ENCODE peak calls at places on chromosome 5, in six cellular contexts. B is mucosa of descending colon, A is H1, R is GM06990, O is A549, K is fibroblast of pulmonary artery. G is an unnamed sample.

GRCh38 chr5:96934695-96935555 is 955 bp upstream of the LNPEP start:
- DNase-seq in A (peak), O (peak), B (peak), K (peak), R (peak), G (peak)

GRCh38 chr5:13878357-13878756 is 66.1 kb downstream of the DNAH5 start:
- DNase-seq in A (no peak), B (no peak), R (no peak), K (no peak), O (no peak), G (no peak)

GRCh38 chr5:170467000-170467707 is 36.7 kb upstream of the KCNIP1 start:
- DNase-seq in A (no peak), B (no peak), K (peak), O (peak), R (no peak), G (no peak)

GRCh38 chr5:149054416-149054815 is 8.4 kb downstream of the SH3TC2 start:
- DNase-seq in O (no peak), A (no peak), B (no peak), K (no peak), R (no peak), G (no peak)

GRCh38 chr5:172744106-172745104 is 26.6 kb downstream of the DUSP1 start:
- DNase-seq in O (no peak), A (no peak), B (peak), R (no peak), K (no peak), G (no peak)

GRCh38 chr5:32522429-32523143 is 62.8 kb upstream of the SUB1 start:
- DNase-seq in O (no peak), R (no peak), B (peak), A (no peak), K (peak), G (no peak)

GRCh38 chr5:132823481-132824050 is 6.9 kb downstream of the SHROOM1 start:
- DNase-seq in B (no peak), A (no peak), O (no peak), K (no peak), R (no peak), G (peak)

GRCh38 chr5:179759961-179760541 is 27.4 kb downstream of the MAML1 start:
- DNase-seq in O (no peak), B (no peak), R (peak), A (no peak), K (no peak), G (peak)

GRCh38 chr5:89930591-89931383 is 478.8 kb downstream of the CETN3 start:
- DNase-seq in A (no peak), B (no peak), O (no peak), K (peak), R (peak), G (peak)

GRCh38 chr5:111954516-111955337 is 197.7 kb upstream of the NREP start:
- DNase-seq in A (no peak), O (no peak), K (no peak), R (no peak), B (no peak), G (peak)

GRCh38 chr5:177425801-177426565 is 493 bp upstream of the GRK6 start:
- DNase-seq in K (peak), B (peak), O (peak), A (peak), R (peak), G (peak)

GRCh38 chr5:126015244-126016054 is 407.8 kb upstream of the GRAMD2B start:
- DNase-seq in K (peak), R (no peak), A (no peak), B (no peak), O (no peak), G (no peak)

GRCh38 chr5:5271606-5272321 is 131.6 kb downstream of the ADAMTS16 start:
- DNase-seq in A (no peak), O (no peak), R (no peak), B (no peak), K (no peak), G (no peak)

GRCh38 chr5:132754947-132755346 is 7.7 kb downstream of the CCNI2 start:
- DNase-seq in R (no peak), K (peak), O (peak), B (no peak), A (no peak), G (no peak)

GRCh38 chr5:80346055-80346454 is 26.3 kb downstream of the SPZ1 start:
- DNase-seq in K (peak), B (peak), A (peak), O (peak), R (no peak), G (peak)

GRCh38 chr5:74094779-74095108 is 468.7 kb downstream of the ARHGEF28 start:
- DNase-seq in B (no peak), R (no peak), K (no peak), O (no peak), A (no peak), G (no peak)

GRCh38 chr5:119275873-119276214 is 80.0 kb upstream of the TNFAIP8 start:
- DNase-seq in K (no peak), O (no peak), R (peak), B (no peak), A (no peak), G (peak)

GRCh38 chr5:43007911-43008368 is 32.2 kb downstream of the ANXA2R start:
- DNase-seq in A (no peak), R (peak), K (peak), B (peak), O (peak), G (peak)

GRCh38 chr5:127292030-127292735 is 1.6 kb downstream of the MEGF10 start:
- DNase-seq in O (no peak), K (no peak), R (no peak), B (no peak), A (no peak), G (no peak)

GRCh38 chr5:158773151-158773550 is 326.6 kb downstream of the EBF1 start:
- DNase-seq in O (no peak), B (no peak), K (no peak), R (no peak), A (no peak), G (no peak)

GRCh38 chr5:161614342-161614741 is 67.8 kb upstream of the GABRB2 start:
- DNase-seq in B (no peak), K (no peak), R (no peak), A (no peak), O (no peak), G (no peak)

GRCh38 chr5:73229271-73229670 is 56.3 kb downstream of the TMEM174 start:
- DNase-seq in A (no peak), B (no peak), O (no peak), K (no peak), R (no peak), G (no peak)

GRCh38 chr5:35851282-35851681 is 5.4 kb upstream of the IL7R start:
- DNase-seq in B (no peak), A (no peak), R (no peak), K (peak), O (no peak), G (no peak)

GRCh38 chr5:169904059-169904458 is 76.2 kb downstream of the INSYN2B start:
- DNase-seq in R (no peak), O (no peak), A (no peak), B (no peak), K (peak), G (peak)

GRCh38 chr5:122403965-122404364 is 91.9 kb downstream of the SNCAIP start:
- DNase-seq in A (no peak), R (no peak), O (no peak), B (no peak), K (no peak), G (no peak)

GRCh38 chr5:140240987-140241706 is 61.8 kb downstream of the PFDN1 start:
- DNase-seq in K (peak), O (peak), A (no peak), R (no peak), B (peak), G (no peak)

GRCh38 chr5:180703912-180704311 is 35.9 kb downstream of the OR2Y1 start:
- DNase-seq in R (no peak), K (no peak), B (no peak), A (no peak), O (no peak), G (no peak)

GRCh38 chr5:134649163-134649916 is 755 bp downstream of the SEC24A start:
- DNase-seq in O (no peak), A (no peak), K (peak), R (no peak), B (no peak), G (no peak)

GRCh38 chr5:96922452-96923244 is 13.2 kb upstream of the LNPEP start:
- DNase-seq in O (no peak), K (no peak), B (no peak), A (no peak), R (no peak), G (no peak)

GRCh38 chr5:122401991-122402710 is 90.1 kb downstream of the SNCAIP start:
- DNase-seq in B (no peak), A (no peak), K (no peak), O (no peak), R (no peak), G (no peak)

GRCh38 chr5:132228241-132229035 is 785 bp upstream of the P4HA2 start:
- DNase-seq in B (peak), K (no peak), A (no peak), O (no peak), R (no peak), G (no peak)

GRCh38 chr5:7518947-7519560 is 123.1 kb downstream of the ADCY2 start:
- DNase-seq in O (peak), B (no peak), K (no peak), R (no peak), A (peak), G (no peak)

GRCh38 chr5:176542135-176542595 is 5.0 kb upstream of the RNF44 start:
- DNase-seq in O (no peak), A (no peak), K (no peak), R (peak), B (peak), G (peak)

GRCh38 chr5:62143268-62144229 is 162.5 kb upstream of the KIF2A start:
- DNase-seq in O (peak), A (no peak), K (peak), B (peak), R (no peak), G (no peak)

GRCh38 chr5:134430001-134430569 is 18.4 kb upstream of the CDKN2AIPNL start:
- DNase-seq in O (no peak), K (no peak), B (no peak), A (no peak), R (no peak), G (no peak)

GRCh38 chr5:12636209-12636608 is 732.0 kb upstream of the CTNND2 start:
- DNase-seq in O (no peak), B (no peak), R (no peak), K (no peak), A (no peak), G (no peak)

GRCh38 chr5:124524552-124525232 is 221.7 kb downstream of the ZNF608 start:
- DNase-seq in R (peak), O (peak), B (no peak), K (no peak), A (no peak), G (peak)

GRCh38 chr5:82274343-82275266 is 3.5 kb downstream of the RPS23 start:
- DNase-seq in A (no peak), K (no peak), B (no peak), R (peak), O (peak), G (no peak)

GRCh38 chr5:132019857-132020555 is 8.5 kb upstream of the ACSL6 start:
- DNase-seq in B (peak), K (no peak), O (no peak), A (no peak), R (peak), G (peak)

GRCh38 chr5:38831117-38831516 is 14.7 kb upstream of the OSMR start:
- DNase-seq in R (no peak), B (no peak), A (no peak), K (no peak), O (no peak), G (no peak)

GRCh38 chr5:38832810-38833209 is 13.0 kb upstream of the OSMR start:
- DNase-seq in O (no peak), A (no peak), K (no peak), B (no peak), R (no peak), G (no peak)

GRCh38 chr5:38835887-38836286 is 9.9 kb upstream of the OSMR start:
- DNase-seq in A (no peak), R (no peak), B (no peak), K (peak), O (no peak), G (no peak)

GRCh38 chr5:38830521-38831051 is 15.2 kb upstream of the OSMR start:
- DNase-seq in O (no peak), A (no peak), K (peak), B (no peak), R (no peak), G (no peak)

GRCh38 chr5:38831909-38832308 is 13.9 kb upstream of the OSMR start:
- DNase-seq in R (no peak), B (no peak), K (peak), O (peak), A (no peak), G (peak)
- TF ChIP-seq CTCF in R (peak), B (no peak), K (peak), O (peak), A (peak), G (peak)

DNA sequence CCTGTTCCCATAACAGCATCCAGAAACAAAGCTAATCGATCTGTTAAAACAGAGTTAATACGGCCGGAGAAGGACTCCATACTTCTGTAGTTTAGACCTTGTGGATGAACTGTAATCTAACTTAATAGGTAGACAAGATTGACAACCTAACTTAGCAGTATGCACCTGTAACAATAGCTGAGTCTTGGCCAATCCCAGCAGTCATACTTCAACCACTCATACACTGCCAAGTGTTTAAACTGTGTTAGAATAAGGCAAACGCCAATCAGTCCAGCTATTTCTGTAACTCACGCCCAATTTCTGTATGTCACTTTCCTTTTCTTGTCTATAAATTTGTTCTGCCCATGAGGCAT is 33.7 kb upstream of the MACIR start:
- DNase-seq in R (no peak), A (no peak), O (no peak), B (no peak), K (no peak), G (no peak)
- TF ChIP-seq CTCF in R (no peak), A (no peak), O (no peak), B (no peak), K (no peak), G (no peak)

GRCh38 chr5:59335544-59335943 is 558.0 kb downstream of the PDE4D start:
- DNase-seq in O (no peak), R (no peak), K (no peak), A (no peak), B (no peak), G (no peak)
- TF ChIP-seq CTCF in O (peak), R (no peak), K (no peak), A (peak), B (no peak), G (no peak)

GRCh38 chr5:9835121-9835770 is 205.1 kb upstream of the TAS2R1 start:
- DNase-seq in A (no peak), O (no peak), K (no peak), R (no peak), B (no peak), G (no peak)
- TF ChIP-seq CTCF in A (no peak), O (no peak), K (no peak), R (peak), B (no peak), G (no peak)

DNA sequence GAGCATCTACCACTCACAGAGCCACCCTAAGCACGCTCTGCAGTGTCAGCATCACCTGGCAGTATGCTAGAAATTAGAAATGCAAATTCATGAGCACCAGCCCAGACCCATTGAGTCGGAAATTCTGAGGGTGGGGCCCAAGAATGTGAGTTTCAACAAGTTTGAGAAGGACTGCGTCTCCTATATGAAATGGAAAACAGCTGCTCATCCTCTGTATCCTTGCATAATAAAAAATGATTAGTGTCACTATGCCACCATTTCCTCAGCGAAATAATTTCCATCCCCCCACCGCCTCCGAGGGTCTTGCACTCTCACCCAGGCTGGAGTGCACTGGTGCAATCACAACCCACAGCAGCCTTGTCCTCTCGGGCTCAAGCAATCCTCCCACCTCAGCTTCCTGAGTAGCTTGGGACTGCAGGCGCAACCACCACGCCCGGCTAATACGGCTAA is 1.3 kb upstream of the IQGAP2 start:
- DNase-seq in R (peak), B (peak), K (no peak), A (no peak), O (no peak), G (peak)
- TF ChIP-seq CTCF in R (no peak), B (no peak), K (no peak), A (no peak), O (no peak), G (no peak)

GRCh38 chr5:163354685-163355084 is 82.7 kb upstream of the CCNG1 start:
- DNase-seq in K (no peak), B (no peak), A (no peak), R (peak), O (no peak), G (peak)

GRCh38 chr5:163347671-163348070 is 89.7 kb upstream of the CCNG1 start:
- DNase-seq in K (peak), B (peak), A (peak), R (no peak), O (peak), G (peak)

GRCh38 chr5:163352531-163352930 is 84.9 kb upstream of the CCNG1 start:
- DNase-seq in R (no peak), A (no peak), B (no peak), O (no peak), K (no peak), G (no peak)

DNA sequence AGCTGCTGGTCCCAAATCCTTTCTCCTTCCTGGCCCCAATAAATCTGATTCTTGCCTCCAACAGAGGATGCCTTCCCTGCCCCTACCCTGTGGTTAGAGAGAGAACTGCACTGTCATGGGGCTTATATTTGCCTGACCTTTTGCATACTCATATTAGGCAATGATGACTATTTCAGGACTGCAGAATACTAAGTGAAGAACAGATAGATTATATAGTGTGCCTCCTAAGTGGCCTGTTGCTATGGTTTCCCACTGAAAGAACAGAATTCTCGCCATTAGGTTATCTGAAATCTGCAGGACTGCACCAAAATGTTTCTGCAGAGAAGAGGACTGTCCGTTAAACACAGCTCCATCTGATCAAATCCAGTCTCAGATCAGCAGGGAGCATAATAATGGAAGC is 87.3 kb upstream of the CCNG1 start:
- DNase-seq in A (no peak), R (no peak), K (peak), O (peak), B (no peak), G (no peak)
- TF ChIP-seq CTCF in A (no peak), R (peak), K (peak), O (no peak), B (no peak), G (no peak)

GRCh38 chr5:128403350-128403749 is 134.7 kb downstream of the FBN2 start:
- DNase-seq in A (no peak), K (no peak), O (no peak), B (no peak), R (no peak), G (no peak)
- TF ChIP-seq CTCF in A (no peak), K (no peak), O (no peak), B (no peak), R (no peak), G (no peak)

GRCh38 chr5:142796492-142797109 is 26.4 kb downstream of the ARHGAP26 start:
- DNase-seq in A (no peak), O (no peak), R (no peak), K (no peak), B (peak), G (no peak)
- TF ChIP-seq CTCF in A (no peak), O (no peak), R (no peak), K (no peak), B (no peak), G (no peak)

GRCh38 chr5:1163366-1163765 is 38.0 kb upstream of the SLC6A19 start:
- DNase-seq in R (no peak), A (no peak), O (no peak), K (no peak), B (no peak), G (no peak)

GRCh38 chr5:1161108-1161831 is 40.1 kb upstream of the SLC6A19 start:
- DNase-seq in K (peak), B (peak), A (no peak), R (no peak), O (peak), G (no peak)

GRCh38 chr5:1161832-1162229 is 39.6 kb upstream of the SLC6A19 start:
- DNase-seq in A (no peak), R (no peak), B (peak), K (no peak), O (no peak), G (no peak)

GRCh38 chr5:1162729-1163128 is 38.7 kb upstream of the SLC6A19 start:
- DNase-seq in A (no peak), R (no peak), K (no peak), O (no peak), B (no peak), G (no peak)

DNA sequence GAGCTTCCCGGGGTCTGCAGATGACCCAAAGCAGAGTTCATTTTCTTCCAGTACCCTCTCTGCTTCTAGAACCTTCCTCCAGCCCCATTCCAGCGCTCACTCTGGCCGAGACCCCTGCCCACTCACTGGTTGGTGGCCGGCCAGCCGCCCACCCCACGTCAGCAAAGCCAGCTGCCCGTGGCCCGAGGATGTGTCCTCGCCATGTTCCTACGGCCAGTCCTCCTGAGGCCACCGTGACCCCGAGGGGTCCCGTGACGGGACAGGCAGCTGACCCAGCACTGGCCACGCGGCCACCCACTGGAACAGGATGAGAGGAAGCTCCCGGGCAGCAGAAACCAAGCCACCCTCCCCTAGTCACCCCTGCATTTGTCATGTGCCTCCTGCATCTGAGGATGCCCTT is 39.1 kb upstream of the SLC6A19 start:
- DNase-seq in A (no peak), O (no peak), K (no peak), R (no peak), B (no peak), G (no peak)
- TF ChIP-seq CTCF in A (no peak), O (no peak), K (no peak), R (no peak), B (no peak), G (no peak)